ENCODE peak calls at places on chromosomes 7 and 10, in five cellular contexts. One of them, this sample, is unnamed.

GRCh38 chr7:142581341-142581740 is 167.9 kb upstream of the PRSS1 start:
- DNase-seq in tibial artery: no peak
- DNase-seq in bronchial epithelial cell: peak; percentile 78
- DNase-seq in SK-N-SH: no peak
- DNase-seq in lower lobe of right lung: peak; percentile 56
- DNase-seq in this sample: peak; percentile 70

GRCh38 chr7:115005241-115005640 is 83.3 kb downstream of the MDFIC start:
- DNase-seq in lower lobe of right lung: no peak
- DNase-seq in tibial artery: no peak
- DNase-seq in SK-N-SH: no peak
- DNase-seq in bronchial epithelial cell: no peak
- DNase-seq in this sample: no peak

GRCh38 chr7:139811106-139811505 is 18.0 kb upstream of the TBXAS1 start:
- DNase-seq in tibial artery: no peak
- DNase-seq in bronchial epithelial cell: no peak
- DNase-seq in lower lobe of right lung: no peak
- DNase-seq in SK-N-SH: no peak
- DNase-seq in this sample: no peak

GRCh38 chr7:32204361-32205018 is 134.3 kb upstream of the PDE1C start:
- DNase-seq in SK-N-SH: peak; percentile 43
- DNase-seq in bronchial epithelial cell: peak; percentile 65
- DNase-seq in tibial artery: peak; percentile 61
- DNase-seq in lower lobe of right lung: no peak
- DNase-seq in this sample: peak; percentile 76

GRCh38 chr7:149780056-149780455 is 6.7 kb upstream of the ZNF467 start:
- DNase-seq in tibial artery: no peak
- DNase-seq in bronchial epithelial cell: no peak
- DNase-seq in SK-N-SH: no peak
- DNase-seq in lower lobe of right lung: peak; percentile 44
- DNase-seq in this sample: no peak

GRCh38 chr7:48388922-48389321 is 217.7 kb downstream of the ABCA13 start:
- DNase-seq in bronchial epithelial cell: no peak
- DNase-seq in SK-N-SH: no peak
- DNase-seq in lower lobe of right lung: no peak
- DNase-seq in tibial artery: no peak
- DNase-seq in this sample: no peak

GRCh38 chr10:48221814-48222213 is 52.7 kb downstream of the FRMPD2 start:
- DNase-seq in lower lobe of right lung: no peak
- DNase-seq in SK-N-SH: no peak
- DNase-seq in bronchial epithelial cell: no peak
- DNase-seq in tibial artery: no peak
- DNase-seq in this sample: no peak

GRCh38 chr10:88810196-88810961 is 7.8 kb downstream of the LIPM start:
- DNase-seq in bronchial epithelial cell: peak; percentile 85
- DNase-seq in lower lobe of right lung: no peak
- DNase-seq in SK-N-SH: peak; percentile 36
- DNase-seq in tibial artery: no peak
- DNase-seq in this sample: peak; percentile 84

GRCh38 chr7:87878208-87878735 is 2.0 kb downstream of the DBF4 start:
- DNase-seq in SK-N-SH: no peak
- DNase-seq in tibial artery: no peak
- DNase-seq in lower lobe of right lung: no peak
- DNase-seq in bronchial epithelial cell: no peak
- DNase-seq in this sample: no peak

GRCh38 chr7:43164757-43165156 is 52.3 kb downstream of the HECW1 start:
- DNase-seq in tibial artery: no peak
- DNase-seq in bronchial epithelial cell: peak; percentile 99
- DNase-seq in SK-N-SH: no peak
- DNase-seq in lower lobe of right lung: no peak
- DNase-seq in this sample: peak; percentile 95

GRCh38 chr7:141844256-141844655 is 3.0 kb upstream of the PRSS37 start:
- DNase-seq in SK-N-SH: no peak
- DNase-seq in lower lobe of right lung: no peak
- DNase-seq in tibial artery: no peak
- DNase-seq in bronchial epithelial cell: no peak
- DNase-seq in this sample: no peak

GRCh38 chr10:100618856-100619255 is 83.1 kb downstream of the HIF1AN start:
- DNase-seq in tibial artery: no peak
- DNase-seq in bronchial epithelial cell: no peak
- DNase-seq in SK-N-SH: no peak
- DNase-seq in lower lobe of right lung: no peak
- DNase-seq in this sample: no peak

GRCh38 chr10:100612601-100613595 is 77.2 kb downstream of the HIF1AN start:
- DNase-seq in lower lobe of right lung: no peak
- DNase-seq in bronchial epithelial cell: no peak
- DNase-seq in tibial artery: no peak
- DNase-seq in SK-N-SH: no peak
- DNase-seq in this sample: no peak

GRCh38 chr10:100618091-100618615 is 82.4 kb downstream of the HIF1AN start:
- DNase-seq in bronchial epithelial cell: no peak
- DNase-seq in lower lobe of right lung: no peak
- DNase-seq in SK-N-SH: no peak
- DNase-seq in tibial artery: no peak
- DNase-seq in this sample: no peak

GRCh38 chr10:100615911-100616310 is 80.2 kb downstream of the HIF1AN start:
- DNase-seq in lower lobe of right lung: no peak
- DNase-seq in tibial artery: no peak
- DNase-seq in SK-N-SH: no peak
- DNase-seq in bronchial epithelial cell: no peak
- DNase-seq in this sample: no peak

GRCh38 chr10:100614416-100614815 is 78.7 kb downstream of the HIF1AN start:
- DNase-seq in SK-N-SH: no peak
- DNase-seq in lower lobe of right lung: no peak
- DNase-seq in tibial artery: no peak
- DNase-seq in bronchial epithelial cell: no peak
- DNase-seq in this sample: no peak
- TF ChIP-seq CTCF in SK-N-SH: no peak
- TF ChIP-seq CTCF in lower lobe of right lung: no peak
- TF ChIP-seq CTCF in tibial artery: no peak
- TF ChIP-seq CTCF in bronchial epithelial cell: no peak
- TF ChIP-seq CTCF in this sample: no peak

GRCh38 chr7:92645114-92645497 is 54.9 kb upstream of the FAM133B start:
- DNase-seq in SK-N-SH: no peak
- DNase-seq in bronchial epithelial cell: no peak
- DNase-seq in lower lobe of right lung: no peak
- DNase-seq in tibial artery: no peak
- DNase-seq in this sample: no peak

GRCh38 chr7:92643821-92644220 is 53.6 kb upstream of the FAM133B start:
- DNase-seq in tibial artery: no peak
- DNase-seq in bronchial epithelial cell: no peak
- DNase-seq in lower lobe of right lung: no peak
- DNase-seq in SK-N-SH: no peak
- DNase-seq in this sample: no peak

GRCh38 chr7:92644406-92645113 is 54.4 kb upstream of the FAM133B start:
- DNase-seq in lower lobe of right lung: no peak
- DNase-seq in tibial artery: no peak
- DNase-seq in bronchial epithelial cell: peak; percentile 52
- DNase-seq in SK-N-SH: no peak
- DNase-seq in this sample: peak; percentile 67

GRCh38 chr7:92646966-92647625 is 56.9 kb upstream of the FAM133B start:
- DNase-seq in bronchial epithelial cell: no peak
- DNase-seq in SK-N-SH: no peak
- DNase-seq in tibial artery: no peak
- DNase-seq in lower lobe of right lung: no peak
- DNase-seq in this sample: peak; percentile 38

DNA sequence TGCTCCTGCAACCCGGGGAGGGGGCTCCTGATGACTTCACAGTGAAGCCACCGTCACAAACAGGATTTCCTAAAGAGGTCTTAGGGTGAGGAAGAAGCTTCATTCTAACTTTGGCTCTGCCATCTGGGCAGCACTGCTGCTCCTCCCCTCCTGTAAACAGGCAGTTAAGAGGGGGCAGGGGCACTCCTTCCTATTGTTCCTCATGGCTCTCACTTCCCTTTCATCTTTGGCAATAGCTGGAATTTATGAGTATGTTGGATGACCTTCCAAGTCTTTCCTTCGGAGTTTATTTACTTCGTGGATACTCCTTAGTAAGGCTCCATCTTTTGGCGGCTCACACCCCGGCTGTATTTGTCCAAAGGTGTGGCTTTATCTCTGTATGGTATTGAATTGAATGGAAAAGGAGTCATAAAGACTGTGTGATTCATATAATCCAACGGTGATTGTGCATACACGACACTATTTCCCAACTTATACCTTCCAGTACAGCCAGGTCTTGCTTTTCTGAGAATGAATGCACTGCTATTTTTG is 55.4 kb upstream of the FAM133B start:
- DNase-seq in lower lobe of right lung: no peak
- DNase-seq in SK-N-SH: no peak
- DNase-seq in tibial artery: peak; percentile 21
- DNase-seq in bronchial epithelial cell: peak; percentile 95
- DNase-seq in this sample: peak; percentile 90
- H3K4me3 ChIP-seq in lower lobe of right lung: no peak overlapping the region
- H3K4me3 ChIP-seq in SK-N-SH: no peak overlapping the region
- H3K4me3 ChIP-seq in tibial artery: no peak overlapping the region
- H3K4me3 ChIP-seq in bronchial epithelial cell: no peak overlapping the region
- H3K4me3 ChIP-seq in this sample: no peak overlapping the region

GRCh38 chr10:26728957-26729356 is 31.5 kb downstream of the PDSS1 start:
- DNase-seq in lower lobe of right lung: no peak
- DNase-seq in SK-N-SH: no peak
- DNase-seq in tibial artery: no peak
- DNase-seq in bronchial epithelial cell: no peak
- DNase-seq in this sample: no peak
- TF ChIP-seq CTCF in lower lobe of right lung: no peak
- TF ChIP-seq CTCF in SK-N-SH: peak; percentile 20
- TF ChIP-seq CTCF in tibial artery: no peak
- TF ChIP-seq CTCF in bronchial epithelial cell: no peak
- TF ChIP-seq CTCF in this sample: peak; percentile 5

GRCh38 chr10:3909339-3909738 is 124.3 kb upstream of the KLF6 start:
- DNase-seq in bronchial epithelial cell: no peak
- DNase-seq in SK-N-SH: no peak
- DNase-seq in tibial artery: no peak
- DNase-seq in lower lobe of right lung: no peak
- DNase-seq in this sample: no peak

GRCh38 chr10:3911241-3911640 is 126.2 kb upstream of the KLF6 start:
- DNase-seq in bronchial epithelial cell: no peak
- DNase-seq in tibial artery: no peak
- DNase-seq in SK-N-SH: no peak
- DNase-seq in lower lobe of right lung: no peak
- DNase-seq in this sample: no peak

GRCh38 chr10:3911713-3912442 is 126.9 kb upstream of the KLF6 start:
- DNase-seq in SK-N-SH: no peak
- DNase-seq in lower lobe of right lung: no peak
- DNase-seq in tibial artery: no peak
- DNase-seq in bronchial epithelial cell: peak; percentile 89
- DNase-seq in this sample: peak; percentile 72

GRCh38 chr10:3919676-3920308 is 134.8 kb upstream of the KLF6 start:
- DNase-seq in tibial artery: no peak
- DNase-seq in lower lobe of right lung: no peak
- DNase-seq in bronchial epithelial cell: no peak
- DNase-seq in SK-N-SH: no peak
- DNase-seq in this sample: no peak

GRCh38 chr10:3914702-3915101 is 129.7 kb upstream of the KLF6 start:
- DNase-seq in bronchial epithelial cell: no peak
- DNase-seq in SK-N-SH: no peak
- DNase-seq in lower lobe of right lung: no peak
- DNase-seq in tibial artery: no peak
- DNase-seq in this sample: no peak
- H3K4me3 ChIP-seq in bronchial epithelial cell: no peak overlapping the region
- H3K4me3 ChIP-seq in SK-N-SH: no peak overlapping the region
- H3K4me3 ChIP-seq in lower lobe of right lung: no peak overlapping the region
- H3K4me3 ChIP-seq in tibial artery: no peak overlapping the region
- H3K4me3 ChIP-seq in this sample: no peak overlapping the region

GRCh38 chr7:93461350-93461749 is 113.2 kb downstream of the CALCR start:
- DNase-seq in SK-N-SH: no peak
- DNase-seq in tibial artery: no peak
- DNase-seq in bronchial epithelial cell: peak; percentile 3
- DNase-seq in lower lobe of right lung: no peak
- DNase-seq in this sample: peak; percentile 10
- TF ChIP-seq CTCF in SK-N-SH: peak; percentile 23
- TF ChIP-seq CTCF in tibial artery: no peak
- TF ChIP-seq CTCF in bronchial epithelial cell: no peak
- TF ChIP-seq CTCF in lower lobe of right lung: no peak
- TF ChIP-seq CTCF in this sample: no peak

DNA sequence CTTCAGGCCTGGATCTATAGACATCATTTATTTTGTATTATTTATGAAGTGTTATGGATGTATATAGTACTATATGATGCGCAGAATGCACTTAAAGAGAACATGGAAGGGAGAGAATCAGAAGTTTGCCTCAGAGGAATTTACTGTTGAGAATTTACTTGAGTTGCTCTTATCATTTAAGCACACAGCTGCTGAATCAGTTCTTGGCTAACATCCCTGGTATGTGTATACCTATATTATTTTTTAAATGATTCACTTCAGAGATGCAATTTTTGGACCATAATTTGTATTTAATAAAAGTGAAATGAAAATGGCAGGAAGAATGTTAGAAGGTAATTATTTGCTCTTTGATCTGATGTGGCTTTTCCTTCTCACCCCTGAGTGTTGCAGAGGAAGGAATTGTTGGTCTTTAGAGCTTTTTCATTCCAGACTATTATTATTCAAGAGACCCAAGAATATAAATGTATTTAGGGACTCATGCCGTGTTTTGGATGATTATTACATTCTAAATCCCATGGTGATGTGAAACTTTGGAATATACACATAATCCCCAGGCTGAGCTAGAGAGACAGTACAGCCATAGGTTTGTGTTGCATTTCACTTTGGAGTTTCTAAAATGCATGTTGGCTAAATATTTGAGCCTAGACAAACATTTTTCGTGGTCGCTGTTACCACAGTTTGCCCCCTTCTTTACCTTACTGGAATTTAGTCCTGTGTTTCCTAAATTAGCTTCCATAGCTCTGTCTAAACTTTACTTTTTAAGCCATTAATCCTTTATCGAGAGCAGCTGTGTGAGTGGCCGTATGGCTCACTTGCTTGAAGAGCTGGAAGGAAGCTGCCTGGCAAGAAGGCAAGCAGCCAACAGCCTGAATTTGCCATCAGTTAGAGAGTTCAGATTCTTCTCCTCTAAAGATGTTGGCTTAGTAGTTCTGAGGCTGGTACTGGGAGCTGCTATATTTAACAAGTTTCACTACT is 191.8 kb downstream of the BICC1 start:
- DNase-seq in lower lobe of right lung: no peak
- DNase-seq in tibial artery: no peak
- DNase-seq in bronchial epithelial cell: peak; percentile 37
- DNase-seq in SK-N-SH: no peak
- DNase-seq in this sample: no peak
- H3K4me3 ChIP-seq in lower lobe of right lung: no peak overlapping the region
- H3K4me3 ChIP-seq in tibial artery: no peak overlapping the region
- H3K4me3 ChIP-seq in bronchial epithelial cell: no peak overlapping the region
- H3K4me3 ChIP-seq in SK-N-SH: peak overlapping the region; percentile 22
- H3K4me3 ChIP-seq in this sample: no peak overlapping the region

GRCh38 chr7:836429-836828 is 4.2 kb downstream of the SUN1 start:
- DNase-seq in lower lobe of right lung: no peak
- DNase-seq in bronchial epithelial cell: no peak
- DNase-seq in SK-N-SH: peak; percentile 65
- DNase-seq in tibial artery: no peak
- DNase-seq in this sample: no peak
- TF ChIP-seq CTCF in lower lobe of right lung: peak; percentile 38
- TF ChIP-seq CTCF in bronchial epithelial cell: peak; percentile 77
- TF ChIP-seq CTCF in SK-N-SH: peak; percentile 63
- TF ChIP-seq CTCF in tibial artery: peak; percentile 55
- TF ChIP-seq CTCF in this sample: peak; percentile 54

GRCh38 chr7:97026705-97027426 is 2.2 kb upstream of the DLX5 start:
- DNase-seq in bronchial epithelial cell: no peak
- DNase-seq in tibial artery: no peak
- DNase-seq in SK-N-SH: no peak
- DNase-seq in lower lobe of right lung: no peak
- DNase-seq in this sample: no peak
- H3K4me3 ChIP-seq in bronchial epithelial cell: peak overlapping the region; percentile 6
- H3K4me3 ChIP-seq in tibial artery: peak overlapping the region; percentile 29
- H3K4me3 ChIP-seq in SK-N-SH: no peak overlapping the region
- H3K4me3 ChIP-seq in lower lobe of right lung: peak overlapping the region; percentile 48
- H3K4me3 ChIP-seq in this sample: peak overlapping the region; percentile 29